ENCODE peak calls at places on chromosome 7, in seven cellular contexts. Q is transverse colon; E is WTC11; X is adrenal gland; U is nephron progenitor cell; H is activated CD8-positive, alpha-beta T cell treated with anti-CD3 and anti-CD28 coated beads for 36 hours; W is endothelial cell. G is an unnamed sample.
A peak's percentile ranks its signal among the peaks of the same experiment; 100 is the strongest.

GRCh38 chr7:150756858-150757257 is 19.6 kb downstream of the GIMAP5 start:
- DNase-seq in X (no peak), Q (no peak), U (no peak), E (no peak), W (no peak), H (no peak), G (no peak)

GRCh38 chr7:87151701-87152111 is 547 bp upstream of the DMTF1 start:
- DNase-seq in X (no peak), Q (no peak), H (no peak), U (no peak), W (no peak), E (no peak), G (no peak)

GRCh38 chr7:86339051-86339450 is 304.7 kb upstream of the GRM3 start:
- DNase-seq in H (no peak), W (no peak), U (no peak), X (no peak), E (no peak), Q (no peak), G (no peak)

GRCh38 chr7:52297128-52297527 is 738.3 kb upstream of the POM121L12 start:
- DNase-seq in X (no peak), W (no peak), H (no peak), E (no peak), Q (no peak), U (no peak), G (no peak)

GRCh38 chr7:41699532-41699931 is 3.4 kb downstream of the INHBA start:
- DNase-seq in E (peak; percentile 33), Q (no peak), H (no peak), W (no peak), U (peak; percentile 31), X (peak; percentile 46), G (no peak)

GRCh38 chr7:23247602-23248335 is 1.2 kb downstream of the GPNMB start:
- DNase-seq in Q (peak; percentile 21), E (peak; percentile 52), W (peak; percentile 17), U (no peak), X (peak; percentile 33), H (no peak), G (no peak)

GRCh38 chr7:101058355-101058754 is 26.9 kb upstream of the TRIM56 start:
- DNase-seq in H (peak; percentile 61), Q (peak; percentile 58), X (peak; percentile 73), U (peak; percentile 96), W (peak; percentile 78), E (peak; percentile 81), G (no peak)

GRCh38 chr7:67716729-67717128 is 720.1 kb downstream of the TYW1 start:
- DNase-seq in W (no peak), H (no peak), E (no peak), X (no peak), Q (no peak), U (no peak), G (no peak)

GRCh38 chr7:15561840-15562239 is at the start of gene AGMO:
- DNase-seq in W (no peak), Q (peak; percentile 87), U (no peak), H (no peak), X (peak; percentile 9), E (no peak), G (peak; percentile 46)

GRCh38 chr7:1990001-1990670 is 242.6 kb downstream of the MAD1L1 start:
- DNase-seq in W (no peak), E (no peak), Q (no peak), U (no peak), X (no peak), H (no peak), G (no peak)

GRCh38 chr7:134804351-134804750 is 24.9 kb downstream of the CALD1 start:
- DNase-seq in E (no peak), Q (no peak), X (no peak), U (no peak), W (no peak), H (no peak), G (no peak)

GRCh38 chr7:149450821-149451220 is 10.0 kb downstream of the ZNF777 start:
- DNase-seq in U (no peak), H (no peak), X (no peak), E (no peak), W (no peak), Q (no peak), G (no peak)

GRCh38 chr7:46627038-46627315 is 705.9 kb upstream of the IGFBP3 start:
- DNase-seq in W (no peak), X (no peak), E (no peak), Q (no peak), H (no peak), U (no peak), G (no peak)

GRCh38 chr7:18829518-18830252 is 287.8 kb downstream of the TWIST1 start:
- DNase-seq in H (no peak), E (no peak), U (no peak), Q (no peak), X (no peak), W (no peak), G (no peak)

GRCh38 chr7:100040575-100040974 is 9.0 kb upstream of the ZSCAN21 start:
- DNase-seq in H (no peak), W (no peak), U (no peak), E (no peak), X (no peak), Q (no peak), G (no peak)

GRCh38 chr7:141045126-141045841 is 28.6 kb upstream of the TMEM178B start:
- DNase-seq in E (no peak), H (no peak), U (no peak), X (no peak), W (no peak), Q (no peak), G (no peak)

GRCh38 chr7:67825356-67825755 is 828.7 kb downstream of the TYW1 start:
- DNase-seq in H (no peak), E (no peak), W (no peak), U (no peak), Q (no peak), X (no peak), G (no peak)

GRCh38 chr7:135802697-135803096 is 54.1 kb upstream of the FAM180A start:
- DNase-seq in U (no peak), E (no peak), Q (no peak), H (no peak), X (no peak), W (no peak), G (no peak)

GRCh38 chr7:44466300-44467216 is 23.9 kb downstream of the NUDCD3 start:
- DNase-seq in Q (no peak), H (peak; percentile 57), W (no peak), E (no peak), X (no peak), U (no peak), G (no peak)

GRCh38 chr7:155756322-155756721 is 55.9 kb downstream of the SHH start:
- DNase-seq in E (no peak), Q (no peak), U (no peak), H (no peak), W (no peak), X (no peak), G (no peak)

GRCh38 chr7:111855161-111855841 is 293.0 kb upstream of the IMMP2L start:
- DNase-seq in W (peak; percentile 21), U (no peak), X (no peak), H (peak; percentile 16), Q (peak; percentile 53), E (peak; percentile 25), G (peak; percentile 54)

GRCh38 chr7:100472854-100473499 is 6.0 kb downstream of the TSC22D4 start:
- DNase-seq in U (no peak), Q (no peak), E (no peak), W (no peak), H (no peak), X (no peak), G (no peak)

GRCh38 chr7:70434376-70434775 is 697.6 kb upstream of the GALNT17 start:
- DNase-seq in W (no peak), Q (no peak), H (no peak), U (no peak), E (no peak), X (no peak), G (no peak)
- TF ChIP-seq CTCF in W (no peak), Q (no peak), H (no peak), U (no peak), E (no peak), X (no peak), G (peak; percentile 55)

GRCh38 chr7:130384371-130384801 is 4.1 kb downstream of the CPA1 start:
- DNase-seq in E (no peak), Q (no peak), H (no peak), X (peak; percentile 3), W (no peak), U (no peak), G (no peak)
- TF ChIP-seq CTCF in E (no peak), Q (no peak), H (no peak), X (no peak), W (no peak), U (no peak), G (no peak)

GRCh38 chr7:139509535-139509934 is 13.9 kb upstream of the CLEC2L start:
- DNase-seq in W (no peak), E (no peak), H (no peak), U (no peak), Q (no peak), X (no peak), G (no peak)

GRCh38 chr7:139502226-139502625 is 18.8 kb upstream of the KLRG2 start:
- DNase-seq in E (no peak), X (no peak), Q (no peak), H (no peak), W (no peak), U (no peak), G (no peak)

GRCh38 chr7:139500770-139501138 is 17.3 kb upstream of the KLRG2 start:
- DNase-seq in U (no peak), Q (no peak), E (no peak), H (no peak), X (no peak), W (no peak), G (no peak)

DNA sequence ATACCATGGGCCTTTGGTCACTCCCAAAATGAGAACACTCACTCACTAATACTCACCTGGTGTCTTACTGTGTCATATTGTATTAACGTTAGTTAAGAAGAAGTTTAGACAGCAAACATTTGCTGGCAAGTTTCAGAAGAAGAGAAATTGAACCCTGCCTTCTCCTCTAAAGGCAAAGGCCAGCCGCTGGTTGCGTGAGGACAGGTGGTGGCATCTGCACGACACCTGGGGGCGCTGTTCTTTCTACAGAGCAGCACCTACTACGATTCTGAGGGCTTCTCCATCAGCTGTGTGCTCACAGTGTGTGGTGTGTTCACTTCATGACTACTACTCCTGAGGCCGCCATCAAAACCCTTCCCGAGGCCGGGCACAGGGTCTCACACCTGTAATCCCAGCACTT is 17.9 kb upstream of the CLEC2L start:
- DNase-seq in X (no peak), U (peak; percentile 22), E (peak; percentile 82), Q (no peak), W (peak; percentile 60), H (peak; percentile 58), G (peak; percentile 66)
- TF ChIP-seq CTCF in X (no peak), U (peak; percentile 15), E (peak; percentile 91), Q (no peak), W (peak; percentile 68), H (peak; percentile 30), G (peak; percentile 93)

GRCh38 chr7:132004528-132004927 is 448.1 kb upstream of the PODXL start:
- DNase-seq in U (no peak), W (no peak), E (no peak), Q (no peak), X (no peak), H (no peak), G (peak; percentile 79)
- TF ChIP-seq CTCF in U (no peak), W (no peak), E (no peak), Q (no peak), X (no peak), H (no peak), G (peak; percentile 58)

GRCh38 chr7:29946428-29947186 is 43.0 kb downstream of the SCRN1 start:
- DNase-seq in Q (peak; percentile 15), X (peak; percentile 38), E (peak; percentile 50), W (peak; percentile 31), U (no peak), H (peak; percentile 8), G (peak; percentile 24)
- TF ChIP-seq CTCF in Q (no peak), X (peak; percentile 39), E (no peak), W (peak; percentile 23), U (no peak), H (no peak), G (peak; percentile 70)

GRCh38 chr7:115217373-115217772 is 295.5 kb downstream of the MDFIC start:
- DNase-seq in U (no peak), Q (no peak), W (no peak), H (no peak), E (no peak), X (no peak), G (no peak)
- TF ChIP-seq CTCF in U (no peak), Q (peak; percentile 18), W (peak; percentile 14), H (peak; percentile 28), E (no peak), X (peak; percentile 46), G (no peak)